ENCODE peak calls at places on chromosomes 16 and 17, in four cellular contexts. One of them, this sample, is unnamed. For H3K4me1, the result is how much of the 10 kb centered on the place peaks cover.

GRCh38 chr17:80921741-80922579 is 69.7 kb upstream of the CHMP6 start:
- DNase-seq in psoas muscle: no peak
- DNase-seq in colonic mucosa: no peak
- DNase-seq in heart right ventricle: no peak
- DNase-seq in this sample: no peak

GRCh38 chr16:21663889-21664647 is at the start of gene OTOA:
- DNase-seq in psoas muscle: no peak
- DNase-seq in colonic mucosa: no peak
- DNase-seq in heart right ventricle: no peak
- DNase-seq in this sample: peak

GRCh38 chr17:29884995-29885394 is 45.0 kb downstream of the SSH2 start:
- DNase-seq in heart right ventricle: no peak
- DNase-seq in colonic mucosa: no peak
- DNase-seq in psoas muscle: no peak
- DNase-seq in this sample: no peak

GRCh38 chr17:82188001-82188961 is 24.4 kb downstream of the CCDC57 start:
- DNase-seq in colonic mucosa: no peak
- DNase-seq in psoas muscle: no peak
- DNase-seq in heart right ventricle: no peak
- DNase-seq in this sample: no peak

GRCh38 chr17:48409607-48410006 is 20.4 kb downstream of the SKAP1 start:
- DNase-seq in heart right ventricle: no peak
- DNase-seq in colonic mucosa: no peak
- DNase-seq in psoas muscle: no peak
- DNase-seq in this sample: no peak

GRCh38 chr16:24525970-24526559 is 13.3 kb upstream of the RBBP6 start:
- DNase-seq in colonic mucosa: no peak
- DNase-seq in psoas muscle: no peak
- DNase-seq in heart right ventricle: no peak
- DNase-seq in this sample: no peak

GRCh38 chr17:43952724-43953666 is 745 bp downstream of the PYY start:
- DNase-seq in colonic mucosa: no peak
- DNase-seq in heart right ventricle: no peak
- DNase-seq in psoas muscle: no peak
- DNase-seq in this sample: no peak

GRCh38 chr17:12590417-12590816 is 75.3 kb upstream of the MYOCD start:
- DNase-seq in colonic mucosa: no peak
- DNase-seq in psoas muscle: no peak
- DNase-seq in heart right ventricle: no peak
- DNase-seq in this sample: no peak

GRCh38 chr17:40322417-40323315 is 13.7 kb downstream of the RARA start:
- DNase-seq in psoas muscle: peak
- DNase-seq in heart right ventricle: peak
- DNase-seq in colonic mucosa: peak
- DNase-seq in this sample: peak

GRCh38 chr17:1055751-1056645 is 59.1 kb downstream of the TIMM22 start:
- DNase-seq in colonic mucosa: peak
- DNase-seq in heart right ventricle: peak
- DNase-seq in psoas muscle: peak
- DNase-seq in this sample: peak

GRCh38 chr16:59865071-59865671 is 1131.1 kb upstream of the GOT2 start:
- DNase-seq in psoas muscle: no peak
- DNase-seq in colonic mucosa: no peak
- DNase-seq in heart right ventricle: no peak
- DNase-seq in this sample: no peak

GRCh38 chr17:73549841-73550430 is 94.3 kb downstream of the SDK2 start:
- DNase-seq in psoas muscle: no peak
- DNase-seq in heart right ventricle: no peak
- DNase-seq in colonic mucosa: no peak
- DNase-seq in this sample: no peak

GRCh38 chr17:47621293-47622178 is 28.2 kb upstream of the KPNB1 start:
- DNase-seq in heart right ventricle: peak
- DNase-seq in psoas muscle: peak
- DNase-seq in colonic mucosa: no peak
- DNase-seq in this sample: peak

GRCh38 chr16:1093284-1094123 is 2.5 kb downstream of the C1QTNF8 start:
- DNase-seq in heart right ventricle: no peak
- DNase-seq in colonic mucosa: no peak
- DNase-seq in psoas muscle: no peak
- DNase-seq in this sample: no peak

GRCh38 chr16:68486671-68487495 is 38.6 kb upstream of the SMPD3 start:
- DNase-seq in colonic mucosa: peak
- DNase-seq in heart right ventricle: no peak
- DNase-seq in psoas muscle: no peak
- DNase-seq in this sample: peak

GRCh38 chr17:44197980-44198720 is 1.5 kb downstream of the ATXN7L3 start:
- DNase-seq in colonic mucosa: peak
- DNase-seq in psoas muscle: no peak
- DNase-seq in heart right ventricle: no peak
- DNase-seq in this sample: peak

GRCh38 chr16:83400234-83400633 is 407.5 kb upstream of the HSBP1 start:
- DNase-seq in colonic mucosa: no peak
- DNase-seq in heart right ventricle: no peak
- DNase-seq in psoas muscle: no peak
- DNase-seq in this sample: no peak

GRCh38 chr17:80821546-80821945 is 170.1 kb upstream of the CHMP6 start:
- DNase-seq in colonic mucosa: no peak
- DNase-seq in psoas muscle: no peak
- DNase-seq in heart right ventricle: no peak
- DNase-seq in this sample: no peak

GRCh38 chr17:1486802-1487695 is 5.4 kb downstream of the MYO1C start:
- DNase-seq in colonic mucosa: peak
- DNase-seq in heart right ventricle: peak
- DNase-seq in psoas muscle: peak
- DNase-seq in this sample: peak

GRCh38 chr16:2075631-2076030 is 27.8 kb downstream of the TSC2 start:
- DNase-seq in heart right ventricle: no peak
- DNase-seq in colonic mucosa: no peak
- DNase-seq in psoas muscle: no peak
- DNase-seq in this sample: no peak

GRCh38 chr17:82063424-82064415 is 1.9 kb downstream of the DUS1L start:
- DNase-seq in psoas muscle: no peak
- DNase-seq in colonic mucosa: no peak
- DNase-seq in heart right ventricle: peak
- DNase-seq in this sample: peak

DNA sequence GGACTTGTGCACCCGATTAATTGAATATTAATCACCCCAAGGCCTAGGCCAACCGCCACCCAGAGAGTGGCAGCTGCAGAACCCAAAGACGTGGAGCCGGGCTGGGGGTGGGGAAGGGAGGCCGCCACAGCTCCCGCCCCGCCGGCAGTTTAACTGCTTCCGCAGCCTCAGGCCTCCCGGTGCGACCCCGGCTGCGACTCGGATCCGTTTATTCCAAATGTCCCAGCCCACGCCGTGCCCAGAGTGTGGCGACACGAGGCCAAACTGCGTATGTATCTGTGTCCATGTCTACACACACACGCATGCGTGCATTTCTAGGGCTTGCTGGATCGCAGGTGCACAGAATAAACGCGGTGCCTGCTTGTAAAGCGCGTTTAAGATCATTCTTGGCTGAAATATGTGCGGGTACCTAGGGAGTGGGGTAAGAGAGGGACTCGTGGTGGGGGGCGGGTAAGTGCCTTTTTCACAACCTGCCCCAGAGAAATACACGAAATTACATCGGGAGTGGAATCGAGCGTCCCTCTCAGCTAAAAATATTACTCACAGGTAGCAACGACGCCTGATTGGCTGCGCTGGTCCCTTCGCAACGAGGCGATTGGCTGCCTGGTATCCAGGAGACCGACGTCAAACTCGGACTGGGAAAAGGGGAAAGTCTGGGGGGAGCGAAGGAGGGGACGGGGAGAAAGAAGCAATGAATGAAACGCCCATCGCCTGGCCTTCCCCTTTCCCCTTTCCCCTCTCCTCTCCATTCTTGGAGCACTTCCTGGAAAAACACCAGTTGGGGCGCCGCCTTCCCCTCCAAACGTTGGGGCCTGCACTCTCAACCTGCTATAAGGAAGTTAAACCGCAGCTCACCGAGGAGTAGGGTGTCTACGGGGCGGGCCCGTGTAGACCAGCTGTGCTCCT is 1.0 kb upstream of the TOB1 start:
- DNase-seq in heart right ventricle: peak
- DNase-seq in colonic mucosa: peak
- DNase-seq in psoas muscle: peak
- DNase-seq in this sample: peak
- H3K4me1 ChIP-seq in heart right ventricle: under half
- H3K4me1 ChIP-seq in colonic mucosa: under half
- H3K4me1 ChIP-seq in psoas muscle: under half
- H3K4me1 ChIP-seq in this sample: under half

DNA sequence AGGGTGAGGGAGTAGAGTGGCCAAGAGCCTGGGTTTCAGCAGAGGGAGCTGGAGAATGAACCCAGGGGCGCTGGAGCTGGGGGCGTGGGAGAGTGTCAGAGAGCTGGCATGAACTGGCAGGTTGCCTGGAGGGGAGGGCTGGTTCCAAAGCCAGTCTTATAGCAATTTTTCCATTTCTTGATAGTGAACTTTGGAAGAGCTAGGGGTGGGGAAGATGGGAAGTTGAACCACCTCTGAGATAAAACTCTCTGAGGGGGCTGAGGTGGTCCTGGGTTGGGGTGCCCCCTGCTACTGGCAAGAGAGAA is 36.9 kb downstream of the ADGRG5 start:
- DNase-seq in heart right ventricle: no peak
- DNase-seq in colonic mucosa: no peak
- DNase-seq in psoas muscle: no peak
- DNase-seq in this sample: no peak
- H3K4me3 ChIP-seq in heart right ventricle: no peak
- H3K4me3 ChIP-seq in colonic mucosa: no peak
- H3K4me3 ChIP-seq in psoas muscle: no peak
- H3K4me3 ChIP-seq in this sample: no peak

GRCh38 chr16:70701998-70702397 is 16.1 kb upstream of the MTSS2 start:
- DNase-seq in colonic mucosa: no peak
- DNase-seq in psoas muscle: no peak
- DNase-seq in heart right ventricle: no peak
- DNase-seq in this sample: no peak
- H3K4me1 ChIP-seq in colonic mucosa: under half
- H3K4me1 ChIP-seq in psoas muscle: half or more
- H3K4me1 ChIP-seq in heart right ventricle: half or more
- H3K4me1 ChIP-seq in this sample: under half

DNA sequence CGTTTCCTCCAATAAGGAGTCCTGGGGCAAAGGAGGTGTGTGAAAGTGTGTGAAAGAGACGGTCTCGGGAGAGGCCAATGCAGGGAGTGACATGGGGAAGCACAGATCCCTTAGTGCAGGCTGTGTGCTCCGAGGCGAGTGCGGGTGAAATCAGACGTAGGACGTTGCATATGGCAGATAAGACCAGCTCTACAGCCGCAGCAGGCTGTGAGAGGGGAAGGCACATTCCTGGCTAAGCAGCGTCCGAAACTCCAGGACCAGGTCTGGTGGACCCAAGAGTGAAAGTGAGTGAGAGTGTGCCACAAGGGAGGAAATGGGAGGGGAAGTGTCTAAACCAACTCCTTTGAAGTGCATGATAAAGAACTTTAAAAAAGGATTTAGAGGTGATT is 11.3 kb downstream of the POLR3K start:
- DNase-seq in heart right ventricle: no peak
- DNase-seq in colonic mucosa: no peak
- DNase-seq in psoas muscle: no peak
- DNase-seq in this sample: no peak
- H3K4me3 ChIP-seq in heart right ventricle: peak
- H3K4me3 ChIP-seq in colonic mucosa: no peak
- H3K4me3 ChIP-seq in psoas muscle: no peak
- H3K4me3 ChIP-seq in this sample: no peak

GRCh38 chr16:11561440-11561797 is 25.3 kb downstream of the LITAF start:
- DNase-seq in psoas muscle: no peak
- DNase-seq in heart right ventricle: no peak
- DNase-seq in colonic mucosa: no peak
- DNase-seq in this sample: no peak
- H3K4me1 ChIP-seq in psoas muscle: under half
- H3K4me1 ChIP-seq in heart right ventricle: under half
- H3K4me1 ChIP-seq in colonic mucosa: under half
- H3K4me1 ChIP-seq in this sample: under half

DNA sequence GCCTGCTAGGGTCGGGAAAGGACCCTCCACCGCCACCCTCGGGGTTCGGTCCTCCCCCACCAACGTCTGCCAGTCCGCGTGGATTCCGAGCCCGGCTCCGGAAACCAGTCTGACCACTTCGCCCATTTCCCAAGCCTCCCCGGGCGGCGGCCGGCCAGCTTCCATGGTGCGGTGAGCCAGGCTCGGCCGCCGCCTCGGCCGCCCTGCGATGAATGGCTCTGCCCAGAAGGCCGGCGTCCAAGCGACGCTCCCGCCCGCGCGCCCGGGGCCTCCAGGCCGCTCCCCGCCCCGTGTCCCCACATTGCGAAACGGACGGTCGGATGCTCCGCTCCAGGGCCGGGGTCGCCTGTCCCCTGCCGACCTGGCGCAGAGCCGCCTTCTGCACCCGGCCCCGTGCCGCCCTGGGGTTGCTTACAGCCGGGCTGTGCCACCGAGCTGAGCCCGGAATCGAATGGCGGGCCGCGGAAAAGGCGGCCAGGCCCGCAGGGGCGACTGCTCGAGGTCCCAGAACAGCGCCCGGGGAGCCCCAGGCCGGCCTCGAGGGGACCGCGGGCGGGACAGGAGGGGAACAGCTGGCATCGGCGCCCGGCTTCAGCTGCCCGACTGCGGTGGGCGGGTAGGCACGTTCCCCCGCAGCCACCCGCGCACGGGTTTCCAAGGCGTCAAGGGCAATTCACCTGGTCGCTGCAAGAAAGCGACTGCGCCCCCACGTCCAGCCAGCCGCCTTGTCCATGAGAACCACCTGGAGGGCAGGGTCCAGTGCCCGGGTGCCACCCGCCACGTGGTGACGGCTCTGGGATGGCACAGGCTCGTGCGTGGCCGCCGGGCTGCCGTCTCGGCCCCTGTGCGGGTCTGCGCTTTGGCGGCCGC is 18.3 kb upstream of the CBX8 start:
- DNase-seq in heart right ventricle: peak
- DNase-seq in colonic mucosa: peak
- DNase-seq in psoas muscle: peak
- DNase-seq in this sample: peak
- H3K4me3 ChIP-seq in heart right ventricle: no peak
- H3K4me3 ChIP-seq in colonic mucosa: peak
- H3K4me3 ChIP-seq in psoas muscle: no peak
- H3K4me3 ChIP-seq in this sample: no peak

GRCh38 chr17:31492206-31492605 is 100.7 kb downstream of the RAB11FIP4 start:
- DNase-seq in heart right ventricle: no peak
- DNase-seq in psoas muscle: no peak
- DNase-seq in colonic mucosa: no peak
- DNase-seq in this sample: no peak

GRCh38 chr17:31490991-31491793 is 99.7 kb downstream of the RAB11FIP4 start:
- DNase-seq in psoas muscle: no peak
- DNase-seq in colonic mucosa: peak
- DNase-seq in heart right ventricle: no peak
- DNase-seq in this sample: no peak

GRCh38 chr17:31490019-31490383 is 98.5 kb downstream of the RAB11FIP4 start:
- DNase-seq in heart right ventricle: no peak
- DNase-seq in colonic mucosa: peak
- DNase-seq in psoas muscle: no peak
- DNase-seq in this sample: no peak

GRCh38 chr17:31492880-31493655 is 101.6 kb downstream of the RAB11FIP4 start:
- DNase-seq in colonic mucosa: peak
- DNase-seq in psoas muscle: peak
- DNase-seq in heart right ventricle: no peak
- DNase-seq in this sample: no peak

GRCh38 chr17:31491794-31492171 is 100.3 kb downstream of the RAB11FIP4 start:
- DNase-seq in psoas muscle: no peak
- DNase-seq in heart right ventricle: no peak
- DNase-seq in colonic mucosa: no peak
- DNase-seq in this sample: no peak
- H3K4me1 ChIP-seq in psoas muscle: under half
- H3K4me1 ChIP-seq in heart right ventricle: under half
- H3K4me1 ChIP-seq in colonic mucosa: under half
- H3K4me1 ChIP-seq in this sample: under half

This sample was measured in right cardiac atrium.